ENCODE peak calls at places on chromosome 2, in four cellular contexts. P, Q, A and E are unnamed samples.

GRCh38 chr2:71000780-71001591 is 6.3 kb upstream of the TEX261 start:
- DNase-seq in A (peak), Q (peak), P (peak), E (peak)

GRCh38 chr2:25109822-25110221 is 58.6 kb downstream of the POMC start:
- DNase-seq in P (no peak), A (no peak), Q (no peak), E (no peak)

GRCh38 chr2:215931256-215931903 is 82.0 kb downstream of the MREG start:
- DNase-seq in Q (peak), A (peak), P (peak), E (peak)

GRCh38 chr2:47119001-47119400 is 36.1 kb downstream of the STPG4 start:
- DNase-seq in P (peak), A (peak), Q (no peak), E (peak)

GRCh38 chr2:205733648-205734047 is 51.3 kb downstream of the NRP2 start:
- DNase-seq in Q (no peak), P (no peak), A (no peak), E (no peak)

GRCh38 chr2:218326315-218326714 is 30.3 kb upstream of the CATIP start:
- DNase-seq in P (no peak), Q (no peak), A (no peak), E (no peak)

GRCh38 chr2:134504586-134505336 is 214.0 kb downstream of the TMEM163 start:
- DNase-seq in Q (no peak), P (no peak), A (no peak), E (no peak)

GRCh38 chr2:120681696-120682288 is 53.9 kb upstream of the GLI2 start:
- DNase-seq in A (no peak), P (no peak), Q (peak), E (no peak)

GRCh38 chr2:96099861-96100798 is 16.2 kb downstream of the ADRA2B start:
- DNase-seq in A (no peak), P (no peak), Q (peak), E (no peak)

GRCh38 chr2:2769481-2770431 is 438.7 kb upstream of the MYT1L start:
- DNase-seq in A (no peak), Q (peak), P (no peak), E (no peak)

GRCh38 chr2:74735544-74735943 is 81.5 kb downstream of the SEMA4F start:
- DNase-seq in P (no peak), A (no peak), Q (no peak), E (no peak)

GRCh38 chr2:84697895-84698294 is 181.6 kb downstream of the DNAH6 start:
- DNase-seq in A (no peak), P (no peak), Q (no peak), E (no peak)

GRCh38 chr2:147161746-147162145 is 683.1 kb upstream of the ACVR2A start:
- DNase-seq in Q (no peak), A (peak), P (no peak), E (no peak)

GRCh38 chr2:187360286-187360685 is 87.8 kb downstream of the CALCRL start:
- DNase-seq in P (peak), Q (no peak), A (no peak), E (peak)

GRCh38 chr2:237431372-237431771 is 17.4 kb upstream of the COL6A3 start:
- DNase-seq in Q (no peak), P (peak), A (peak), E (peak)

GRCh38 chr2:172865422-172865821 is 129.8 kb downstream of the RAPGEF4 start:
- DNase-seq in P (peak), A (no peak), Q (no peak), E (peak)
- TF ChIP-seq CTCF in P (peak), A (peak), Q (no peak), E (peak)

GRCh38 chr2:141528990-141529389 is 601.8 kb downstream of the LRP1B start:
- DNase-seq in Q (no peak), P (no peak), A (no peak), E (no peak)

GRCh38 chr2:141529674-141530073 is 601.1 kb downstream of the LRP1B start:
- DNase-seq in A (no peak), Q (no peak), P (no peak), E (no peak)

DNA sequence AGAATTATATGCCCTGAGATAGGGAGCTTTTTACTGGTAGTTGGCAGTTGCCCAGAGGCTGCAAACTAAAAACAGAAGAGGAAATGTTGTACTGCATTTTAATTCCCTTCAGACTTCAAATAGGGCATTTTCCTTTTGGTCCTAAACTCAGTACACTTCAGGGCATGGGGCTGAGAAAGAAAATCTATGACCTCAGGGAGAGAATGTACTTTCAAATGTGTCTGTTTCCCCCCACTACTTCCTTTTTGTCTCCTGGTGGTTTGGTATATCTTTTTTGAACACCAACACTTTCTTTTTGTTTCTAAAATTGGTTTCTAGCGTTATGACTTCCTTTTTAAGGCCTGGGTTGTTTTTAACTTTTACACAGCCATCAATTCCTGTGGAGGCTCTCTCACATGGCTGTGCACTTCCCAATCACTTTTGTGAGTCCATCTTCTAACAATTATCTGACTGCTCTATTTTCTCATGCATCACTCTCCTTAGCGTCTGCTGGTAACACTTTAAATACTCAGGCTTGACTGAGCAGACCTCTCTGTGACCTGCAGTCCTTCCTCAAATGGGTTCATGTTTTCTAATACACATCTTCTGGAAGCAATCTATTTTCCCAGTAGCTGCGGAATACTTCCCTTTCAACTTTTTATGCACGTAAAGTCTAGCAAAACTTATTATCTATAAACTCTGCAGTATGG is 596.0 kb downstream of the LRP1B start:
- DNase-seq in P (no peak), Q (no peak), A (no peak), E (no peak)
- H3K4me3 ChIP-seq in P (no peak), Q (no peak), A (no peak), E (no peak)

DNA sequence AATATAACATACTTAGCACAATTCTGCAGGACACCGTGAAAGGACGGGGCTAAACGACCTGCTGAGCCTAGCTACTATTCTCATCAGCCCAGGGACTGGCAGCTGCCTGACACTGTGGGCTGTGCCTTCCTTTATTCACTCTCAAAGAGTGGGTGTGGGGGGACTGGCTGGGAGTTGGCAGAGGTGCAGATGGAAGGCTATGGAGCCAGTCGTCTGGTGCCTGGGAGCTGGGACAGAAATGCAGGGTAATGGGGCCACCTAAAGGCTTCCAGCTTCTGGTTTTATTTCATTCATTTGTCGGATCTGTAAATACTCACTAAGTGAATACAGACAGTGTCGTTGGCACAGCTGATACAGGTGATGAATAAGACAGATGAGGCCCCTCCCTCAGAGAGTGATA is 56.0 kb upstream of the NFU1 start:
- DNase-seq in Q (no peak), P (no peak), A (no peak), E (no peak)
- TF ChIP-seq CTCF in Q (no peak), P (no peak), A (no peak), E (no peak)

GRCh38 chr2:69948032-69948962 is 13.1 kb downstream of the ASPRV1 start:
- DNase-seq in P (no peak), A (peak), Q (no peak), E (no peak)

GRCh38 chr2:69950241-69950640 is 11.2 kb downstream of the ASPRV1 start:
- DNase-seq in Q (no peak), P (no peak), A (no peak), E (no peak)

GRCh38 chr2:69947078-69947801 is 14.2 kb downstream of the ASPRV1 start:
- DNase-seq in A (no peak), Q (no peak), P (no peak), E (no peak)

GRCh38 chr2:69946351-69947077 is 14.9 kb downstream of the ASPRV1 start:
- DNase-seq in A (peak), Q (no peak), P (peak), E (peak)

DNA sequence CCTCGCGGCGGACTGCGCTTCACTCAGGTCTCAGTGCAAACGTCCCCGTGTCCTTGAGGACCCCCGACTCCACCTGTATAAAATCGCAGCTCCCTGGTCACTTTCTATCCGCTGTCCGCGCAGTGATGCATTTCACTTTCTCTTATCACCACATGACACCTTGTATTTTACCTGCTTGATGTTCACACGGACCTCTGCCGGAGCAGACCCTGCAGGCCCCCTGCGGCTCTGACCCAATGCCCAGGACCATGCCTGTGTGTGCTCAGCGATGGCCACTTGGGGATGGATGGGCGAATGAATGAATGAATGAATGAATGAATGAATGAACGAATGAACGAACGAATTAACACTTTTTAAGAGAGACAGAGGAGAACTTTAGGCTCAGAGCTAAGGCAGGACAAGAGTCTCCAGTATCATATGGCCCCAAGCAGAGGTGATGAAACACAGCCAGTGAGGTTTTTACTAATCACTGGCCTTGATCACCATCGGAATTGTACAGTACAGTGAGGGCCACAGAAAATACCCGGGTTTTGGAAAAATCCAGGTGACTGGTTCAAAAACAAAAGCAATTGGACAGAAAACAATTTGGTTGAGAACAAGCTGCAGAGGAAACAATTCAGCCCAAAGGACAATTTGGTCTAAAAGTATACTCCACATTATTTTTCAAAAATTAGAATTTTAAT is 12.3 kb downstream of the ASPRV1 start:
- DNase-seq in A (no peak), Q (no peak), P (no peak), E (no peak)
- H3K4me3 ChIP-seq in A (no peak), Q (no peak), P (no peak), E (no peak)

GRCh38 chr2:18684202-18685040 is 95.1 kb upstream of the NT5C1B start:
- DNase-seq in P (no peak), A (no peak), Q (no peak), E (peak)

DNA sequence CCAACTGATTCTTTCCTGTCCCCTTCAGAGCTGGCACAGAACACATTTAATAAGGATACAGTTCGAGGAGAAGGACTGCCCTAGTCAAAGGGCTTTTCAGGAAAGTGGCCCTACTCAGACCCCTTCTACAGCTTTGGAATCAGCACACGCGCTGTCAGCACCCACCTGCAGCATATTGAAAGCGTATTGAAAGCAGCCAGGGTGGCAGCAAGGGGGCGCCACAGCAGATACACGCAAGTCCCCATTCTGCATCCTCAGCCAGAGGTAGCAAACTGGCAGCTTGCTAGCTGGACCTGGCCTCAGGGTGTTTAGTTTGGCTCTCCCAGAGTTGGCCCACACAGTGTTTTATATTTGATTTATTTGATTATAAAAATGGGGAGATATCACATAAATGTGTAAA is 101.0 kb upstream of the NT5C1B start:
- DNase-seq in Q (no peak), A (no peak), P (no peak), E (no peak)
- TF ChIP-seq CTCF in Q (no peak), A (peak), P (peak), E (peak)

GRCh38 chr2:11829947-11830707 is 83.7 kb downstream of the LPIN1 start:
- DNase-seq in A (peak), P (peak), Q (peak), E (peak)
- H3K4me3 ChIP-seq in A (no peak), P (peak), Q (peak), E (peak)